ENCODE peak calls at places on chromosomes 16 and 17, in five cellular contexts. N is cardiac fibroblast, Z is NCI-H1092 treated with DMSO at 0.1 percent for 48 hours, U is lower lobe of right lung, A is Caki2. B is an unnamed sample.

GRCh38 chr17:9054611-9055010 is 33.3 kb downstream of the NTN1 start:
- DNase-seq in N (no peak), Z (no peak), U (no peak), A (no peak), B (no peak)

GRCh38 chr17:82096709-82097186 is 1.3 kb downstream of the FASN start:
- DNase-seq in N (no peak), Z (no peak), U (no peak), A (no peak), B (no peak)

GRCh38 chr17:3482851-3483250 is 7.1 kb downstream of the ASPA start:
- DNase-seq in N (no peak), Z (no peak), U (no peak), A (no peak), B (no peak)

GRCh38 chr17:61325382-61326073 is 74.1 kb upstream of the TBX2 start:
- DNase-seq in N (peak), Z (no peak), U (no peak), A (no peak), B (peak)

GRCh38 chr17:42692489-42692888 is 10.2 kb downstream of the CNTNAP1 start:
- DNase-seq in N (no peak), Z (no peak), U (no peak), A (no peak), B (no peak)

GRCh38 chr16:89137666-89138512 is 33.7 kb upstream of the CDH15 start:
- DNase-seq in N (no peak), Z (no peak), U (peak), A (no peak), B (no peak)

GRCh38 chr16:67490330-67491096 is 7.2 kb upstream of the AGRP start:
- DNase-seq in N (peak), Z (no peak), U (no peak), A (no peak), B (no peak)

GRCh38 chr17:12107905-12108304 is 87.2 kb downstream of the MAP2K4 start:
- DNase-seq in N (peak), Z (no peak), U (no peak), A (no peak), B (peak)

GRCh38 chr16:19859603-19860002 is 25.0 kb downstream of the GPRC5B start:
- DNase-seq in N (no peak), Z (no peak), U (peak), A (no peak), B (no peak)

GRCh38 chr16:76488065-76488417 is 210.8 kb downstream of the CNTNAP4 start:
- DNase-seq in N (no peak), Z (no peak), U (no peak), A (no peak), B (no peak)